ENCODE peak calls at places on chromosomes 5 and 9, in ten cellular contexts. J is GM23248, C is ovary, R is psoas muscle, Z is suprapubic skin, L is neuronal stem cell, Y is neural progenitor cell, X is A549, Q is fibroblast of lung, H is heart left ventricle. N is an unnamed sample.

GRCh38 chr5:67910599-67910998 is 305.0 kb upstream of the PIK3R1 start:
- DNase-seq in R (no peak), J (no peak), L (no peak), Z (no peak), C (no peak), X (no peak), Y (no peak), Q (no peak), H (no peak), N (no peak)

GRCh38 chr5:10424124-10424731 is 17.5 kb upstream of the ROPN1L start:
- DNase-seq in R (no peak), H (no peak), L (no peak), J (peak; percentile 74), X (peak; percentile 46), Y (peak; percentile 61), C (no peak), Z (no peak), Q (peak; percentile 62), N (no peak)

GRCh38 chr5:42745856-42746255 is 10.8 kb upstream of the CCDC152 start:
- DNase-seq in Y (peak; percentile 5), Q (no peak), Z (no peak), J (no peak), R (no peak), X (no peak), C (no peak), L (no peak), H (no peak), N (no peak)

GRCh38 chr5:101091902-101092301 is 188.8 kb upstream of the ST8SIA4 start:
- DNase-seq in R (no peak), Y (no peak), L (no peak), Z (no peak), J (no peak), C (no peak), X (no peak), Q (no peak), H (no peak), N (no peak)

GRCh38 chr5:113293613-113294340 is 141.0 kb downstream of the TSSK1B start:
- DNase-seq in Q (peak; percentile 55), H (no peak), R (no peak), L (no peak), X (no peak), J (peak; percentile 65), Y (peak; percentile 54), C (peak; percentile 59), Z (no peak), N (no peak)

GRCh38 chr9:18451409-18451808 is 22.5 kb upstream of the ADAMTSL1 start:
- DNase-seq in R (no peak), Q (no peak), H (no peak), J (peak; percentile 71), Z (no peak), X (no peak), Y (no peak), C (no peak), L (no peak), N (no peak)

GRCh38 chr9:136465500-136466154 is 17.2 kb downstream of the SEC16A start:
- DNase-seq in Y (no peak), L (no peak), R (no peak), Z (peak; percentile 55), C (no peak), H (no peak), X (no peak), J (no peak), Q (no peak), N (no peak)

GRCh38 chr9:29150606-29151005 is 1577.3 kb upstream of the C9orf72 start:
- DNase-seq in C (no peak), Y (no peak), X (no peak), Z (no peak), L (no peak), R (no peak), H (no peak), J (peak; percentile 2), Q (no peak), N (no peak)

GRCh38 chr5:57207681-57208080 is 33.8 kb downstream of the GPBP1 start:
- DNase-seq in L (no peak), Y (no peak), H (peak; percentile 83), X (no peak), R (peak; percentile 56), Q (no peak), Z (no peak), C (no peak), J (no peak), N (no peak)

GRCh38 chr5:1881273-1881586 is 1.5 kb downstream of the IRX4 start:
- DNase-seq in H (no peak), L (no peak), X (peak; percentile 55), J (no peak), R (no peak), C (no peak), Z (no peak), Y (peak; percentile 40), Q (no peak), N (no peak)

GRCh38 chr5:1880377-1881272 is 2.1 kb downstream of the IRX4 start:
- DNase-seq in Z (no peak), X (no peak), R (no peak), C (no peak), Y (no peak), J (no peak), H (no peak), L (no peak), Q (no peak), N (no peak)

GRCh38 chr5:1877434-1878049 is 5.2 kb downstream of the IRX4 start:
- DNase-seq in X (no peak), C (no peak), Y (peak; percentile 65), J (no peak), L (no peak), Z (no peak), Q (peak; percentile 2), R (no peak), H (no peak), N (no peak)

GRCh38 chr5:1878050-1878849 is 4.5 kb downstream of the IRX4 start:
- DNase-seq in H (no peak), J (no peak), Z (no peak), Y (peak; percentile 58), Q (no peak), L (no peak), R (no peak), X (no peak), C (no peak), N (no peak)

GRCh38 chr5:1879292-1880263 is 3.1 kb downstream of the IRX4 start:
- DNase-seq in L (no peak), R (no peak), X (no peak), J (no peak), H (no peak), Z (no peak), Q (no peak), C (no peak), Y (peak; percentile 24), N (no peak)
- H3K4me1 ChIP-seq in L (peaks cover 30% of the 10 kb centered on the region), R (peaks cover 5% of the 10 kb centered on the region), X (peaks cover 11% of the 10 kb centered on the region), J (no peaks in the 10 kb centered on the region), H (peaks cover 14% of the 10 kb centered on the region), Z (peaks cover 54% of the 10 kb centered on the region), Q (no peaks in the 10 kb centered on the region), C (peaks cover 4% of the 10 kb centered on the region), Y (peaks cover 37% of the 10 kb centered on the region), N (no peaks in the 10 kb centered on the region)

GRCh38 chr5:78638423-78638822 is 10.1 kb downstream of the LHFPL2 start:
- DNase-seq in H (peak; percentile 65), C (peak; percentile 57), L (peak; percentile 56), J (peak; percentile 99), Y (peak; percentile 45), Z (peak; percentile 81), X (peak; percentile 84), R (peak; percentile 70), Q (peak; percentile 91), N (peak; percentile 77)
- H3K27ac ChIP-seq in H (no peak overlapping the region), C (no peak overlapping the region), L (no peak overlapping the region), J (peak overlapping the region; percentile 56), Y (no peak overlapping the region), Z (peak overlapping the region; percentile 46), X (peak overlapping the region; percentile 77), R (no peak overlapping the region), Q (peak overlapping the region; percentile 66), N (peak overlapping the region; percentile 43)

DNA sequence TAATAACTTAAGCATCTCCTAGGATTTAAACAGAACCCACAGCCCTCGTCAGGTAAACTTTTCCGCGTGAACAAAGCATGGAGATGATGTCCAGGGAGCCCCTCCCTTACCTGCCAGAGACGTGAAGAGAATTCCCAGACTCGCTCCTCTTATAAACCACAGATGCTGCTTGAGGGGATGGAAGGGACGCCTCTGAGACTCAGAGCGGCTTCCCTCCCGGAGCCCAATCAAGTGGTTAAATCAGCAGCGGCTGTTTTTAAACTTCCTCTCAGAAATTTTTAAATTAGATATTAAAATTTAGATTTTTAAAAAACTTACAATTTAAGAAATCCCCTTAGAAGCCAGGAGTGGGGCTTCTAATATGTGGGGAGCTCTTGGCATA is 71.8 kb downstream of the RAPGEF1 start:
- DNase-seq in Q (no peak), L (no peak), R (no peak), H (no peak), Z (no peak), C (no peak), Y (no peak), X (no peak), J (no peak), N (no peak)
- H3K4me3 ChIP-seq in Q (no peak overlapping the region), L (no peak overlapping the region), R (no peak overlapping the region), H (no peak overlapping the region), Z (no peak overlapping the region), C (no peak overlapping the region), Y (no peak overlapping the region), X (no peak overlapping the region), J (peak overlapping the region; percentile 8), N (no peak overlapping the region)

GRCh38 chr9:72946821-72947220 is 6.0 kb downstream of the ALDH1A1 start:
- DNase-seq in C (no peak), Z (no peak), L (no peak), H (no peak), J (no peak), R (no peak), X (no peak), Q (no peak), Y (no peak), N (no peak)

GRCh38 chr9:72946318-72946717 is 6.5 kb downstream of the ALDH1A1 start:
- DNase-seq in Y (no peak), R (no peak), X (no peak), H (no peak), J (no peak), L (no peak), Q (no peak), C (no peak), Z (no peak), N (no peak)

GRCh38 chr9:72942451-72942850 is 10.4 kb downstream of the ALDH1A1 start:
- DNase-seq in Y (no peak), J (no peak), X (no peak), R (no peak), C (no peak), L (no peak), Q (no peak), Z (no peak), H (no peak), N (no peak)

GRCh38 chr9:72945391-72945790 is 7.5 kb downstream of the ALDH1A1 start:
- DNase-seq in H (no peak), J (no peak), L (no peak), C (no peak), Q (no peak), X (no peak), Z (no peak), Y (no peak), R (no peak), N (no peak)

DNA sequence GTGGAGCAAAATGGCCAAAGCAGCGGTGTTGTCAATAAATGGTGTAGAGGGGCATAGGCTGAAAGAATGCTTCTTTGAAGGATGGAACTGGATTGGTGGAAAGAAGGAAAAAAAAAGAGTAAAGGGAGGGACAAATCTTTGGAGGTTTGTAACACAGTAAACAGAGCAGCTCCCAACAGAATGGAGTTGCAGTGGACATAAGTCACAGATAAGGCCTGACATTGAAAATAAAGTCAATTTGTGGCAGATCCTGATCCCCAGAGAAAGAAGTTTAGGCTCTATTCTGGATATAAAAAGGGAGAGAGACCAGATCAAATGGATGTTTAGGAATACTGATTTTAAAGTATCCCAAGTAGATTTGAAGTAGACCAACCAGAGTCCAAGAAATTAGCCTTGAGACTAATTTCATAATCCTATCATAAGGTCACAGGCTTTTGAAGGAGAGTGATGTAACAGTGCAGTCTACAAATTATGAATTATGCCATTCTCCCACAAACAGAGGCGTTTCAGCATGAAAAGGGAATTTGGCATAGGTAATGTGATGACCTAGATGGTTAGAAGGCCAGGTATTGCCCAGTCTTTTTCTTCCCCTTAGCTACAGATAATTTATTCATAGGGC is 8.9 kb downstream of the ALDH1A1 start:
- DNase-seq in C (no peak), Z (no peak), X (no peak), L (no peak), Q (no peak), R (no peak), H (no peak), J (no peak), Y (no peak), N (no peak)
- H3K4me1 ChIP-seq in C (no peaks in the 10 kb centered on the region), Z (peaks cover 15% of the 10 kb centered on the region), X (peaks cover 39% of the 10 kb centered on the region), L (no peaks in the 10 kb centered on the region), Q (no peaks in the 10 kb centered on the region), R (peaks cover 11% of the 10 kb centered on the region), H (no peaks in the 10 kb centered on the region), J (no peaks in the 10 kb centered on the region), Y (no peaks in the 10 kb centered on the region), N (no peaks in the 10 kb centered on the region)